ENCODE peak calls at places on chromosomes 3 and 15, in seven cellular contexts. U is activated CD4-positive, alpha-beta T cell treated with anti-CD3 and anti-CD28 coated beads for 48 hours; G is A172; F is HFFc6; E is effector CD8-positive, alpha-beta T cell; A is Calu3; O is NCI-H2107. I is an unnamed sample.

GRCh38 chr3:104909188-104909587 is 457.5 kb upstream of the ALCAM start:
- DNase-seq in U (no peak), G (peak; percentile 49), F (peak; percentile 80), E (no peak), A (no peak), O (no peak), I (peak; percentile 31)

GRCh38 chr3:25505581-25505980 is 77.5 kb downstream of the RARB start:
- DNase-seq in U (no peak), G (no peak), F (no peak), E (no peak), A (no peak), O (no peak), I (no peak)

GRCh38 chr15:39828374-39828931 is 45.8 kb upstream of the FSIP1 start:
- DNase-seq in U (no peak), G (no peak), F (peak; percentile 31), E (no peak), A (peak; percentile 76), O (no peak), I (no peak)

GRCh38 chr3:125683067-125683844 is 88.0 kb upstream of the OSBPL11 start:
- DNase-seq in U (no peak), G (no peak), F (no peak), E (no peak), A (no peak), O (no peak), I (no peak)

GRCh38 chr3:115713247-115713646 is 89.9 kb downstream of the GAP43 start:
- DNase-seq in U (no peak), G (no peak), F (no peak), E (no peak), A (no peak), O (peak; percentile 57), I (no peak)

GRCh38 chr15:82750831-82751181 is 41.1 kb upstream of the AP3B2 start:
- DNase-seq in U (peak; percentile 23), G (peak; percentile 5), F (peak; percentile 6), E (no peak), A (peak; percentile 20), O (no peak), I (no peak)

GRCh38 chr3:79306939-79307590 is 460.7 kb downstream of the ROBO1 start:
- DNase-seq in U (no peak), G (no peak), F (no peak), E (no peak), A (no peak), O (no peak), I (no peak)

GRCh38 chr3:72179107-72179464 is 394.1 kb upstream of the PROK2 start:
- DNase-seq in U (no peak), G (no peak), F (no peak), E (no peak), A (no peak), O (no peak), I (no peak)

GRCh38 chr3:107407355-107407754 is 30.1 kb downstream of the CCDC54 start:
- DNase-seq in U (no peak), G (no peak), F (no peak), E (no peak), A (no peak), O (no peak), I (no peak)

GRCh38 chr15:28289694-28290463 is 32.1 kb downstream of the HERC2 start:
- DNase-seq in U (no peak), G (no peak), F (no peak), E (no peak), A (no peak), O (no peak), I (no peak)

GRCh38 chr15:34275154-34275553 is 50.3 kb downstream of the EMC4 start:
- DNase-seq in U (no peak), G (no peak), F (no peak), E (no peak), A (no peak), O (no peak), I (no peak)

GRCh38 chr3:181329024-181329423 is 339.5 kb upstream of the DNAJC19 start:
- DNase-seq in U (no peak), G (no peak), F (no peak), E (no peak), A (no peak), O (no peak), I (no peak)

GRCh38 chr3:4271834-4272233 is 31.3 kb upstream of the SETMAR start:
- DNase-seq in U (no peak), G (peak; percentile 23), F (peak; percentile 41), E (no peak), A (peak; percentile 6), O (no peak), I (peak; percentile 3)

GRCh38 chr3:192901435-192901834 is 16.2 kb downstream of the MB21D2 start:
- DNase-seq in U (no peak), G (peak; percentile 95), F (peak; percentile 97), E (no peak), A (no peak), O (no peak), I (peak; percentile 63)

GRCh38 chr3:174035317-174035886 is 637.9 kb downstream of the NLGN1 start:
- DNase-seq in U (no peak), G (no peak), F (no peak), E (no peak), A (no peak), O (peak; percentile 63), I (no peak)

GRCh38 chr3:112126501-112126900 is 6.5 kb downstream of the GCSAM start:
- DNase-seq in U (no peak), G (no peak), F (peak; percentile 38), E (no peak), A (no peak), O (no peak), I (peak; percentile 12)

GRCh38 chr15:31163769-31164572 is 62.4 kb upstream of the TRPM1 start:
- DNase-seq in U (no peak), G (no peak), F (no peak), E (no peak), A (no peak), O (no peak), I (peak; percentile 6)

GRCh38 chr3:178705925-178706324 is 169.7 kb downstream of the KCNMB2 start:
- DNase-seq in U (no peak), G (no peak), F (no peak), E (no peak), A (no peak), O (no peak), I (no peak)

I was measured in Caki2.